ENCODE peak calls at places on chromosomes 13 and 19, in ten cellular contexts. One of them, this sample, is unnamed.

GRCh38 chr13:66915596-66916185 is 314.4 kb downstream of the PCDH9 start:
- DNase-seq in CD4-positive, alpha-beta T cell: no peak
- DNase-seq in lower lobe of right lung: no peak
- DNase-seq in esophagus muscularis mucosa: no peak
- DNase-seq in fibroblast of villous mesenchyme: no peak
- DNase-seq in psoas muscle: no peak
- DNase-seq in cardiac fibroblast: peak
- DNase-seq in mesothelial cell of epicardium: no peak
- DNase-seq in PC-9: no peak
- DNase-seq in fibroblast of lung: peak
- DNase-seq in this sample: no peak

GRCh38 chr19:19591133-19591825 is 27.2 kb downstream of the PBX4 start:
- DNase-seq in lower lobe of right lung: no peak
- DNase-seq in mesothelial cell of epicardium: no peak
- DNase-seq in fibroblast of villous mesenchyme: peak
- DNase-seq in CD4-positive, alpha-beta T cell: peak
- DNase-seq in cardiac fibroblast: peak
- DNase-seq in fibroblast of lung: peak
- DNase-seq in PC-9: peak
- DNase-seq in psoas muscle: no peak
- DNase-seq in esophagus muscularis mucosa: no peak
- DNase-seq in this sample: no peak

GRCh38 chr13:40476175-40476958 is 190.1 kb downstream of the FOXO1 start:
- DNase-seq in mesothelial cell of epicardium: no peak
- DNase-seq in fibroblast of lung: peak
- DNase-seq in lower lobe of right lung: no peak
- DNase-seq in PC-9: no peak
- DNase-seq in CD4-positive, alpha-beta T cell: no peak
- DNase-seq in esophagus muscularis mucosa: no peak
- DNase-seq in cardiac fibroblast: peak
- DNase-seq in psoas muscle: no peak
- DNase-seq in fibroblast of villous mesenchyme: peak
- DNase-seq in this sample: no peak

GRCh38 chr13:110685305-110685704 is 20.6 kb downstream of the CARS2 start:
- DNase-seq in CD4-positive, alpha-beta T cell: no peak
- DNase-seq in mesothelial cell of epicardium: no peak
- DNase-seq in PC-9: no peak
- DNase-seq in lower lobe of right lung: no peak
- DNase-seq in fibroblast of lung: peak
- DNase-seq in fibroblast of villous mesenchyme: peak
- DNase-seq in cardiac fibroblast: no peak
- DNase-seq in esophagus muscularis mucosa: no peak
- DNase-seq in psoas muscle: no peak
- DNase-seq in this sample: no peak

GRCh38 chr13:51230473-51231105 is 8.4 kb downstream of the FAM124A start:
- DNase-seq in lower lobe of right lung: no peak
- DNase-seq in esophagus muscularis mucosa: no peak
- DNase-seq in mesothelial cell of epicardium: no peak
- DNase-seq in cardiac fibroblast: peak
- DNase-seq in fibroblast of lung: peak
- DNase-seq in fibroblast of villous mesenchyme: peak
- DNase-seq in PC-9: no peak
- DNase-seq in psoas muscle: peak
- DNase-seq in CD4-positive, alpha-beta T cell: no peak
- DNase-seq in this sample: no peak

GRCh38 chr19:2051771-2052704 is 994 bp upstream of the MKNK2 start:
- DNase-seq in psoas muscle: peak
- DNase-seq in CD4-positive, alpha-beta T cell: no peak
- DNase-seq in mesothelial cell of epicardium: no peak
- DNase-seq in cardiac fibroblast: no peak
- DNase-seq in PC-9: no peak
- DNase-seq in fibroblast of lung: no peak
- DNase-seq in esophagus muscularis mucosa: no peak
- DNase-seq in lower lobe of right lung: peak
- DNase-seq in fibroblast of villous mesenchyme: no peak
- DNase-seq in this sample: no peak

GRCh38 chr13:33446821-33447481 is 161.4 kb upstream of the STARD13 start:
- DNase-seq in mesothelial cell of epicardium: no peak
- DNase-seq in PC-9: peak
- DNase-seq in psoas muscle: no peak
- DNase-seq in lower lobe of right lung: peak
- DNase-seq in fibroblast of villous mesenchyme: peak
- DNase-seq in esophagus muscularis mucosa: no peak
- DNase-seq in fibroblast of lung: no peak
- DNase-seq in CD4-positive, alpha-beta T cell: no peak
- DNase-seq in cardiac fibroblast: no peak
- DNase-seq in this sample: no peak

GRCh38 chr19:29587518-29587986 is 18.5 kb upstream of the POP4 start:
- DNase-seq in esophagus muscularis mucosa: no peak
- DNase-seq in PC-9: no peak
- DNase-seq in cardiac fibroblast: peak
- DNase-seq in fibroblast of lung: peak
- DNase-seq in psoas muscle: no peak
- DNase-seq in CD4-positive, alpha-beta T cell: peak
- DNase-seq in fibroblast of villous mesenchyme: peak
- DNase-seq in lower lobe of right lung: no peak
- DNase-seq in mesothelial cell of epicardium: no peak
- DNase-seq in this sample: no peak

GRCh38 chr19:44552324-44552723 is 22.8 kb upstream of the CEACAM20 start:
- DNase-seq in fibroblast of villous mesenchyme: peak
- DNase-seq in mesothelial cell of epicardium: no peak
- DNase-seq in esophagus muscularis mucosa: no peak
- DNase-seq in cardiac fibroblast: peak
- DNase-seq in PC-9: peak
- DNase-seq in lower lobe of right lung: no peak
- DNase-seq in fibroblast of lung: no peak
- DNase-seq in CD4-positive, alpha-beta T cell: no peak
- DNase-seq in psoas muscle: no peak
- DNase-seq in this sample: peak
- TF ChIP-seq CTCF in fibroblast of villous mesenchyme: peak
- TF ChIP-seq CTCF in mesothelial cell of epicardium: peak
- TF ChIP-seq CTCF in esophagus muscularis mucosa: peak
- TF ChIP-seq CTCF in cardiac fibroblast: peak
- TF ChIP-seq CTCF in PC-9: peak
- TF ChIP-seq CTCF in lower lobe of right lung: peak
- TF ChIP-seq CTCF in fibroblast of lung: peak
- TF ChIP-seq CTCF in CD4-positive, alpha-beta T cell: no peak
- TF ChIP-seq CTCF in psoas muscle: peak
- TF ChIP-seq CTCF in this sample: peak

GRCh38 chr13:113759525-113760137 is 605 bp downstream of the TMEM255B start:
- DNase-seq in fibroblast of villous mesenchyme: peak
- DNase-seq in PC-9: no peak
- DNase-seq in psoas muscle: peak
- DNase-seq in fibroblast of lung: no peak
- DNase-seq in CD4-positive, alpha-beta T cell: no peak
- DNase-seq in lower lobe of right lung: no peak
- DNase-seq in mesothelial cell of epicardium: no peak
- DNase-seq in esophagus muscularis mucosa: no peak
- DNase-seq in cardiac fibroblast: peak
- DNase-seq in this sample: no peak

GRCh38 chr13:113762075-113762474 is 3.0 kb downstream of the TMEM255B start:
- DNase-seq in mesothelial cell of epicardium: no peak
- DNase-seq in esophagus muscularis mucosa: no peak
- DNase-seq in cardiac fibroblast: no peak
- DNase-seq in PC-9: no peak
- DNase-seq in psoas muscle: no peak
- DNase-seq in CD4-positive, alpha-beta T cell: no peak
- DNase-seq in fibroblast of villous mesenchyme: no peak
- DNase-seq in fibroblast of lung: no peak
- DNase-seq in lower lobe of right lung: no peak
- DNase-seq in this sample: no peak

GRCh38 chr13:113756441-113757097 is 2.5 kb upstream of the TMEM255B start:
- DNase-seq in lower lobe of right lung: no peak
- DNase-seq in fibroblast of lung: no peak
- DNase-seq in cardiac fibroblast: peak
- DNase-seq in CD4-positive, alpha-beta T cell: no peak
- DNase-seq in fibroblast of villous mesenchyme: no peak
- DNase-seq in mesothelial cell of epicardium: no peak
- DNase-seq in PC-9: no peak
- DNase-seq in esophagus muscularis mucosa: no peak
- DNase-seq in psoas muscle: no peak
- DNase-seq in this sample: no peak

GRCh38 chr13:113761136-113761535 is 2.1 kb downstream of the TMEM255B start:
- DNase-seq in esophagus muscularis mucosa: no peak
- DNase-seq in CD4-positive, alpha-beta T cell: no peak
- DNase-seq in psoas muscle: no peak
- DNase-seq in mesothelial cell of epicardium: no peak
- DNase-seq in lower lobe of right lung: no peak
- DNase-seq in fibroblast of villous mesenchyme: no peak
- DNase-seq in fibroblast of lung: no peak
- DNase-seq in PC-9: no peak
- DNase-seq in cardiac fibroblast: no peak
- DNase-seq in this sample: no peak

DNA sequence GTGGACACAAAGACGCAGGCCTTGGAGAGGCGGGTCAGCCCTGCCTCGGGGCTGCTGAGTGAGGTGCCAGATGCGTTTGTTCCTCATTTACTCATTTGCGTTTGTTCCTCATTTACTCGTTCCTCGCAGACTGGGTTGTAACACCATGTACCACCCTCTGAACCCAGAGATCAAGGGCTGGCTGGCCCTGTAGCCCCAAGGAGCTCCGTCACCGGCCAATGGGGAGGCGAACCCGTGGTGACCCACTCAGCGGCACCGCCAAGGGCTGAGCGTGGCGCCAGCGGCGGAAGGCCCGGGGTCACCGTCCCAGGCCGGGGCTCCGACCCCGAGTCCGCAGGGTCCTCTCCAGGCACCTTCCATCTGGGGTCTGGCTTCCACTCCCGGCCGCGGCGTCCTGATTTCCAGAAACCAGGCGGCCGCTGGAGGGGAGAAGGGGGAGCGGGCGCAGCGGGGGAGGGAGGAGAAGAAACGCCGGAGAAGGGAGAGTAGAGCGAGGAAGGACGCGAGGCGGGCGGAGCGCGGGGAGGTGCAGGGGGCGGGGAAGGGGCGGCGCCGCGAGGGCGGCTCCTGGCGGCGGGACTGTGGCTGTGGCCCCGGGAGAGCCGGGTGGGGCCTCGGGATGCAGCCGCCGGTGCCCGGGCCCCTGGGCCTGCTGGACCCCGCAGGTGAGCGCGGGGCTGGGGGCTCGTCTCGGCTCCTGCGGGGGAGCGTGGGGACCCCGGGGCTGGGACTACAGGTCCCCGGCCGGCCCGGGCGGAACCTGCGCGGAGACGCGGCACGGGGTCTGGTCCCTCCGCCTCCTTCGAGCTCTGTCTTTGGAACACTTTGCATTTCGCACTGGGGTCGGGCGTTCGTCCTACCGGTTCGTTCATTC is at the start of gene TMEM255B:
- DNase-seq in fibroblast of villous mesenchyme: peak
- DNase-seq in PC-9: no peak
- DNase-seq in lower lobe of right lung: peak
- DNase-seq in mesothelial cell of epicardium: peak
- DNase-seq in CD4-positive, alpha-beta T cell: peak
- DNase-seq in esophagus muscularis mucosa: peak
- DNase-seq in psoas muscle: peak
- DNase-seq in fibroblast of lung: peak
- DNase-seq in cardiac fibroblast: peak
- DNase-seq in this sample: peak
- TF ChIP-seq CTCF in fibroblast of villous mesenchyme: peak
- TF ChIP-seq CTCF in PC-9: no peak
- TF ChIP-seq CTCF in lower lobe of right lung: peak
- TF ChIP-seq CTCF in mesothelial cell of epicardium: no peak
- TF ChIP-seq CTCF in CD4-positive, alpha-beta T cell: peak
- TF ChIP-seq CTCF in esophagus muscularis mucosa: peak
- TF ChIP-seq CTCF in psoas muscle: peak
- TF ChIP-seq CTCF in fibroblast of lung: no peak
- TF ChIP-seq CTCF in cardiac fibroblast: no peak
- TF ChIP-seq CTCF in this sample: peak

GRCh38 chr13:27161980-27162379 is 9.6 kb downstream of the USP12 start:
- DNase-seq in esophagus muscularis mucosa: no peak
- DNase-seq in mesothelial cell of epicardium: no peak
- DNase-seq in psoas muscle: no peak
- DNase-seq in lower lobe of right lung: no peak
- DNase-seq in fibroblast of lung: no peak
- DNase-seq in CD4-positive, alpha-beta T cell: no peak
- DNase-seq in fibroblast of villous mesenchyme: no peak
- DNase-seq in PC-9: no peak
- DNase-seq in cardiac fibroblast: peak
- DNase-seq in this sample: no peak

GRCh38 chr13:27160657-27161174 is 10.9 kb downstream of the USP12 start:
- DNase-seq in psoas muscle: no peak
- DNase-seq in CD4-positive, alpha-beta T cell: no peak
- DNase-seq in fibroblast of lung: no peak
- DNase-seq in fibroblast of villous mesenchyme: no peak
- DNase-seq in mesothelial cell of epicardium: no peak
- DNase-seq in cardiac fibroblast: no peak
- DNase-seq in esophagus muscularis mucosa: no peak
- DNase-seq in lower lobe of right lung: no peak
- DNase-seq in PC-9: no peak
- DNase-seq in this sample: no peak

GRCh38 chr13:27159806-27160563 is 11.6 kb downstream of the USP12 start:
- DNase-seq in PC-9: no peak
- DNase-seq in psoas muscle: no peak
- DNase-seq in fibroblast of lung: no peak
- DNase-seq in lower lobe of right lung: no peak
- DNase-seq in cardiac fibroblast: no peak
- DNase-seq in CD4-positive, alpha-beta T cell: no peak
- DNase-seq in mesothelial cell of epicardium: no peak
- DNase-seq in fibroblast of villous mesenchyme: no peak
- DNase-seq in esophagus muscularis mucosa: no peak
- DNase-seq in this sample: no peak

GRCh38 chr13:27161423-27161822 is 10.2 kb downstream of the USP12 start:
- DNase-seq in PC-9: no peak
- DNase-seq in CD4-positive, alpha-beta T cell: no peak
- DNase-seq in cardiac fibroblast: no peak
- DNase-seq in psoas muscle: no peak
- DNase-seq in fibroblast of villous mesenchyme: no peak
- DNase-seq in esophagus muscularis mucosa: no peak
- DNase-seq in lower lobe of right lung: no peak
- DNase-seq in fibroblast of lung: no peak
- DNase-seq in mesothelial cell of epicardium: no peak
- DNase-seq in this sample: no peak

DNA sequence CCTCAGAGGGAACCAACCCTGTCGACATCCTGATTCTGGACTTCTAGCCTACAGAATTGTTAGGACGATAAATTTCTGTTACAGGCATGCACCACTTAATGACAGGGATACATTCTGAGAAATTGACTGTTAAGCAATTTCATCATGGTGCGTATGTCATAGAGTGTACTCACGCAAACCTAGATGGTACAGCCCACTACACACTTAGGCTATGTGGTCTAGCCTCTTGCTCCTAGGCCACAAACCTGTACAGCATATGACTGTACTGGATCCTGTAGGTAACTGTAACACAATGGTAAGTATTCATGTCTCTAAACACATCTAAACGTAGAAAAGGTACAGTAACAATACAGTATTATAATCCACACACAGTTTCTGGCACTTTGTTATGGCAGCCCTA is 13.3 kb downstream of the USP12 start:
- DNase-seq in CD4-positive, alpha-beta T cell: no peak
- DNase-seq in esophagus muscularis mucosa: no peak
- DNase-seq in psoas muscle: no peak
- DNase-seq in cardiac fibroblast: no peak
- DNase-seq in fibroblast of villous mesenchyme: no peak
- DNase-seq in mesothelial cell of epicardium: no peak
- DNase-seq in PC-9: no peak
- DNase-seq in lower lobe of right lung: no peak
- DNase-seq in fibroblast of lung: no peak
- DNase-seq in this sample: no peak
- TF ChIP-seq CTCF in CD4-positive, alpha-beta T cell: no peak
- TF ChIP-seq CTCF in esophagus muscularis mucosa: no peak
- TF ChIP-seq CTCF in psoas muscle: no peak
- TF ChIP-seq CTCF in cardiac fibroblast: no peak
- TF ChIP-seq CTCF in fibroblast of villous mesenchyme: no peak
- TF ChIP-seq CTCF in mesothelial cell of epicardium: no peak
- TF ChIP-seq CTCF in PC-9: no peak
- TF ChIP-seq CTCF in lower lobe of right lung: no peak
- TF ChIP-seq CTCF in fibroblast of lung: no peak
- TF ChIP-seq CTCF in this sample: no peak

GRCh38 chr19:58227964-58228583 is 640 bp upstream of the ZNF544 start:
- DNase-seq in PC-9: no peak
- DNase-seq in fibroblast of villous mesenchyme: no peak
- DNase-seq in lower lobe of right lung: no peak
- DNase-seq in esophagus muscularis mucosa: no peak
- DNase-seq in fibroblast of lung: no peak
- DNase-seq in psoas muscle: no peak
- DNase-seq in mesothelial cell of epicardium: no peak
- DNase-seq in CD4-positive, alpha-beta T cell: no peak
- DNase-seq in cardiac fibroblast: no peak
- DNase-seq in this sample: no peak

GRCh38 chr19:58228584-58229254 is at the start of gene ZNF544:
- DNase-seq in cardiac fibroblast: peak
- DNase-seq in CD4-positive, alpha-beta T cell: peak
- DNase-seq in lower lobe of right lung: peak
- DNase-seq in psoas muscle: peak
- DNase-seq in fibroblast of lung: peak
- DNase-seq in fibroblast of villous mesenchyme: peak
- DNase-seq in esophagus muscularis mucosa: no peak
- DNase-seq in mesothelial cell of epicardium: peak
- DNase-seq in PC-9: peak
- DNase-seq in this sample: peak

GRCh38 chr19:58229255-58229639 is 533 bp downstream of the ZNF544 start:
- DNase-seq in cardiac fibroblast: peak
- DNase-seq in esophagus muscularis mucosa: no peak
- DNase-seq in mesothelial cell of epicardium: no peak
- DNase-seq in PC-9: no peak
- DNase-seq in CD4-positive, alpha-beta T cell: peak
- DNase-seq in lower lobe of right lung: no peak
- DNase-seq in psoas muscle: no peak
- DNase-seq in fibroblast of lung: peak
- DNase-seq in fibroblast of villous mesenchyme: peak
- DNase-seq in this sample: no peak
- TF ChIP-seq CTCF in cardiac fibroblast: peak
- TF ChIP-seq CTCF in esophagus muscularis mucosa: no peak
- TF ChIP-seq CTCF in mesothelial cell of epicardium: no peak
- TF ChIP-seq CTCF in PC-9: no peak
- TF ChIP-seq CTCF in CD4-positive, alpha-beta T cell: no peak
- TF ChIP-seq CTCF in lower lobe of right lung: no peak
- TF ChIP-seq CTCF in psoas muscle: no peak
- TF ChIP-seq CTCF in fibroblast of lung: peak
- TF ChIP-seq CTCF in fibroblast of villous mesenchyme: peak
- TF ChIP-seq CTCF in this sample: peak